ENCODE peak calls at places on chromosomes 1 and 21, in six cellular contexts. E is sigmoid colon, R is heart right ventricle, J is breast epithelium, K is HCT116, G is uterus. P is an unnamed sample. For H3K4me1 and H3K9me3, the result is how much of the 10 kb centered on the place peaks cover.

GRCh38 chr1:197356723-197357533 is 88.9 kb downstream of the CRB1 start:
- DNase-seq in E (no peak), R (peak), J (no peak), K (peak), G (no peak), P (no peak)

GRCh38 chr1:164272156-164272555 is 286.8 kb upstream of the PBX1 start:
- DNase-seq in E (no peak), R (no peak), J (no peak), K (no peak), G (no peak), P (no peak)

GRCh38 chr21:41655259-41655658 is 111.6 kb downstream of the RIPK4 start:
- DNase-seq in E (no peak), R (no peak), J (no peak), K (no peak), G (no peak), P (no peak)

GRCh38 chr21:36815284-36815683 is 116.4 kb downstream of the SIM2 start:
- DNase-seq in E (no peak), R (no peak), J (no peak), K (no peak), G (no peak), P (no peak)

GRCh38 chr1:48701445-48701844 is 75.2 kb downstream of the BEND5 start:
- DNase-seq in E (no peak), R (no peak), J (no peak), K (no peak), G (no peak), P (no peak)

GRCh38 chr1:41754540-41754939 is 164.2 kb downstream of the HIVEP3 start:
- DNase-seq in E (no peak), R (no peak), J (no peak), K (no peak), G (no peak), P (no peak)

GRCh38 chr21:36466061-36466511 is 13.8 kb downstream of the CLDN14 start:
- DNase-seq in E (no peak), R (no peak), J (no peak), K (no peak), G (no peak), P (no peak)

GRCh38 chr1:114558548-114558947 is 22.9 kb downstream of the BCAS2 start:
- DNase-seq in E (no peak), R (no peak), J (no peak), K (peak), G (no peak), P (no peak)

GRCh38 chr21:32192291-32192690 is 86.6 kb downstream of the MIS18A start:
- DNase-seq in E (no peak), R (no peak), J (no peak), K (no peak), G (no peak), P (no peak)

GRCh38 chr1:195082183-195082582 is 1526.1 kb downstream of the KCNT2 start:
- DNase-seq in E (no peak), R (no peak), J (no peak), K (no peak), G (no peak), P (no peak)

GRCh38 chr21:39208624-39209333 is 25.5 kb upstream of the PSMG1 start:
- DNase-seq in E (no peak), R (no peak), J (no peak), K (no peak), G (no peak), P (no peak)

GRCh38 chr21:44873356-44874239 is at the start of gene PTTG1IP:
- DNase-seq in E (peak), R (peak), J (peak), K (peak), G (peak), P (peak)

GRCh38 chr21:44875341-44875740 is 1.9 kb upstream of the PTTG1IP start:
- DNase-seq in E (no peak), R (no peak), J (no peak), K (no peak), G (no peak), P (no peak)

GRCh38 chr21:44874497-44875331 is 1.2 kb upstream of the PTTG1IP start:
- DNase-seq in E (peak), R (peak), J (peak), K (no peak), G (peak), P (no peak)

GRCh38 chr21:44872568-44873355 is 728 bp downstream of the PTTG1IP start:
- DNase-seq in E (peak), R (peak), J (peak), K (no peak), G (peak), P (no peak)

DNA sequence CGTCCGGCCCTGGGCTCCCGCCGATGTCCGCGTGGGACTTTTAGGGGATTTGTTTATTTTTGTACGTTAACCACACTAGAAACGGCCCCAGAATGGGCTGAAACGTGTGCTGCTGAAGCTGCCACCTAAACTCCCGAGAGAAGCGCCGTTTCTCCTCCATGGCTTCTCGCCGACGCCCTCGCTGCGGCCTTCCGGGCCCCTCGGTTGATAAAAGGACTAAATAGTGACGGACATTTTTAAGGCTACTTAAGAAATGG is 678 bp upstream of the PTTG1IP start:
- DNase-seq in E (no peak), R (no peak), J (no peak), K (no peak), G (no peak), P (no peak)
- H3K4me1 ChIP-seq in E (under half), R (half or more), J (under half), K (under half), G (under half), P (under half)

GRCh38 chr1:247189981-247190798 is 18.4 kb upstream of the ZNF124 start:
- DNase-seq in E (no peak), R (no peak), J (no peak), K (no peak), G (no peak), P (no peak)

GRCh38 chr1:247193958-247194357 is 22.1 kb upstream of the ZNF124 start:
- DNase-seq in E (no peak), R (no peak), J (no peak), K (no peak), G (no peak), P (no peak)
- H3K9me3 ChIP-seq in E (under half), R (half or more), J (under half), K (under half), G (under half), P (under half)

DNA sequence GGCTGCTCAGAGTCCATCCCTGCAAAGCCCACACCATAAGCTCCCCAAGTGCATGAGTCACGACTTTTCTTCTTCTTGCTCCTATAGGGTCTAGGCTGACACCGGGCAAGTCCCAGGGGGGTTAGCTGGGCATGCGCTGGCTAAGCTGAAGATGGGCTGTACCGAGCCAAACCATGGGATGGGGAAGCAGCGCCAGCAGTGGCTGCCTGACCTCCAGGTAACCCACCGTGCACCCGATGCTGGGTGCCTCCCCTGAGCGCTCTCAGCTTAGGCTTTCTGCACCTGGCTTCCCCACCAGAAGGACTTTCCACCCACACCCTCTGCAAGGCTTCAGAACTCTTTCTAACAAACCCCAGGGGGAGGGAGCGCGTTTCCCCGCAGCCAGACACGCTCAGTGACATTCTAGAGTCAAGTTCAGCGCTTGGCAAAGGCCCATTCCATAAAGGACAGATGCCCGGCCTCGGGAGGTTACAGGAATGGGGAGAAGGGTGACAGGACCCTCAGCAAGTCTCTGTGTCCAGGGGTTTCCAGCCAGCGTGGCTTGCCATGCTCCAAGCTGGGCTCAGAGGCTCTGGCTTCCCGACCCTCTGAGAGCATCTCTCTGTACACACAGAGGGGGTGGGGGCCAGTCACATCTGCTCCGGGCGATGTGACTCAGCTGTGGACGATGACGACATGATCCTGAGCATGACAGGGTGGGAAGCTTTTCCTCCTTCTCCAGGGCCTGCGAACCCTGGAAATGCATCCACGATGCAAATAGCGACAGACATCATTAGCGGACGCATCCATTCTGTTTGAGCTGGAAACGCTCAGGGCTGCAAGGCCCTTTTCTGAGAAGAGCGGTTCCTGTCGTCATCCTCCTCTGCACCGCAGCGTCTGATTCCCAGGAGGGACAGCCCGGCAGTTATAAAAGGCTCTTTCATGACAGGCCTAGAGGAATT is 107.8 kb downstream of the SIK1 start:
- DNase-seq in E (no peak), R (peak), J (no peak), K (no peak), G (no peak), P (no peak)
- H3K27ac ChIP-seq in E (no peak), R (no peak), J (peak), K (no peak), G (no peak), P (no peak)

GRCh38 chr1:214438530-214438929 is 112.9 kb downstream of the PTPN14 start:
- DNase-seq in E (no peak), R (no peak), J (no peak), K (no peak), G (no peak), P (no peak)
- H3K4me1 ChIP-seq in E (under half), R (under half), J (under half), K (under half), G (under half), P (under half)

DNA sequence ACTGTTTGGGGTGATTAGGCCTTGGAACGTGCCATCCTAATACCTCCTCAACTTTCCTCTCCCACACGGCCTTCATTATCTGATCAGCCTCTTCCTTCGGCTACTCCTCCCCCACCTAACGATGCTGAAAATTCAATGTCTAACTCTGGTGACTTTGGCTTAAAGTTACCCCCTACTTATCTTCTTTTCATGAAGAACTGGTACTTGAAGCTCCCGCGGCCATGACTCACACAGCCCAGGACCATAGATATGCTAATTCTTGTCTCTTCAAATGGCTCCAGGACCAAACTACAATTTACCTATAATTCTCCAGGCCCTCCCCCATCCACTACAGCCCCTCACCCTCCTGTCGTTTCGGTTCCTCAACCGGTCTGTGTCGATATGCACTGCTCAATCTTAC is 15.7 kb upstream of the AZIN2 start:
- DNase-seq in E (no peak), R (no peak), J (no peak), K (no peak), G (no peak), P (no peak)
- H3K9me3 ChIP-seq in E (under half), R (under half), J (under half), K (under half), G (under half), P (under half)

P was measured in CD8-positive, alpha-beta T cell.